ENCODE peak calls at places on chromosomes 11 and 22, in seven cellular contexts. One of them, this sample, is unnamed.

GRCh38 chr11:88543902-88544655 is 206.5 kb upstream of the CTSC start:
- DNase-seq in breast epithelium: peak; percentile 66
- DNase-seq in tibial artery: peak; percentile 79
- DNase-seq in dorsolateral prefrontal cortex: peak; percentile 27
- DNase-seq in cardiac fibroblast: peak; percentile 96
- DNase-seq in brain microvascular endothelial cell: peak; percentile 86
- DNase-seq in AG09309: peak; percentile 83
- DNase-seq in this sample: peak; percentile 34

GRCh38 chr11:121898913-121899312 is 217.1 kb downstream of the BLID start:
- DNase-seq in brain microvascular endothelial cell: no peak
- DNase-seq in tibial artery: no peak
- DNase-seq in breast epithelium: no peak
- DNase-seq in dorsolateral prefrontal cortex: no peak
- DNase-seq in cardiac fibroblast: no peak
- DNase-seq in AG09309: no peak
- DNase-seq in this sample: no peak

GRCh38 chr11:12099132-12099873 is 11.1 kb upstream of the MICAL2 start:
- DNase-seq in AG09309: no peak
- DNase-seq in cardiac fibroblast: no peak
- DNase-seq in breast epithelium: no peak
- DNase-seq in dorsolateral prefrontal cortex: no peak
- DNase-seq in tibial artery: no peak
- DNase-seq in brain microvascular endothelial cell: no peak
- DNase-seq in this sample: no peak

GRCh38 chr22:44495629-44496028 is 2.4 kb downstream of the RTL6 start:
- DNase-seq in cardiac fibroblast: no peak
- DNase-seq in tibial artery: no peak
- DNase-seq in breast epithelium: no peak
- DNase-seq in dorsolateral prefrontal cortex: no peak
- DNase-seq in AG09309: no peak
- DNase-seq in brain microvascular endothelial cell: no peak
- DNase-seq in this sample: no peak

GRCh38 chr11:7592706-7593105 is 78.9 kb downstream of the PPFIBP2 start:
- DNase-seq in tibial artery: peak; percentile 69
- DNase-seq in brain microvascular endothelial cell: no peak
- DNase-seq in cardiac fibroblast: peak; percentile 52
- DNase-seq in breast epithelium: peak; percentile 74
- DNase-seq in AG09309: peak; percentile 59
- DNase-seq in dorsolateral prefrontal cortex: no peak
- DNase-seq in this sample: no peak

GRCh38 chr22:17369553-17370035 is 334 bp downstream of the CECR2 start:
- DNase-seq in dorsolateral prefrontal cortex: peak; percentile 23
- DNase-seq in cardiac fibroblast: peak; percentile 52
- DNase-seq in brain microvascular endothelial cell: no peak
- DNase-seq in tibial artery: no peak
- DNase-seq in AG09309: no peak
- DNase-seq in breast epithelium: no peak
- DNase-seq in this sample: no peak

GRCh38 chr11:86443415-86443814 is 68.7 kb downstream of the CCDC81 start:
- DNase-seq in AG09309: no peak
- DNase-seq in breast epithelium: no peak
- DNase-seq in cardiac fibroblast: no peak
- DNase-seq in brain microvascular endothelial cell: no peak
- DNase-seq in tibial artery: no peak
- DNase-seq in dorsolateral prefrontal cortex: no peak
- DNase-seq in this sample: no peak

GRCh38 chr11:86116996-86117705 is 48.3 kb upstream of the PICALM start:
- DNase-seq in breast epithelium: no peak
- DNase-seq in tibial artery: no peak
- DNase-seq in AG09309: no peak
- DNase-seq in brain microvascular endothelial cell: peak; percentile 63
- DNase-seq in cardiac fibroblast: peak; percentile 77
- DNase-seq in dorsolateral prefrontal cortex: no peak
- DNase-seq in this sample: no peak

DNA sequence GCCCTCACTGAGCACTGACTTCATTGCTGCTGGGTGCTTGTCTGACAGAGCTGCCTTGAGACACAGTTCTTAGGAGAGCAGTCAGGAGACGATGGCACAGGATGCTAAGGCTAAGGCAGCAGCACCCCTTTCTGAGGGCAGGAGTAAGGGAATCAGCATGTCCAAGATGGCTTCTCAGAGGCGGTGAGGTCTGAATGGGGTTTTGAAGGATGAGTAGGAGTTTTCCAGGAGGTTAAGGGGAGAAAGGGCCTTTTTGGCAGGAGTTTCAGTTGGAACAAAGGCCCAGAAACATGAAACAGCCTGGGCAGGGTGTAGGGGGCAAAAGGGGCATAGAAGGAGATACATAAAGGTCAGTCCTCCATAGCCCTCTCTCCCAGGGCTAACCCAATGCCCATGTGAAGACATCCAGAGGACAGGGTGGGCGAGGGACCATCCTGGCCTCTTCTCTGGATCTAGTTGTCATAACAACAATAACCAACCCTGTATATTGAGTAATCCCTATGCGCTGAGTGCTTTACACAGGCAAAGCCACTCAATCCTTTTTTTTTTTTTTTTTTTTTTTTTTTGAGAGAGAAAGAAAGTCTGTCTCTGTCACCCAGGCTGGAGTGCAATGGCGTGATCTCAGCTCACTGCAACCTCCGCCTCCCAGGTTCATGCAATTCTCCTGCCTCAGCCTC is 19.0 kb downstream of the CYTH4 start:
- DNase-seq in brain microvascular endothelial cell: no peak
- DNase-seq in dorsolateral prefrontal cortex: no peak
- DNase-seq in breast epithelium: no peak
- DNase-seq in cardiac fibroblast: no peak
- DNase-seq in tibial artery: no peak
- DNase-seq in AG09309: no peak
- DNase-seq in this sample: no peak
- H3K4me3 ChIP-seq in brain microvascular endothelial cell: no peak overlapping the region
- H3K4me3 ChIP-seq in dorsolateral prefrontal cortex: no peak overlapping the region
- H3K4me3 ChIP-seq in breast epithelium: no peak overlapping the region
- H3K4me3 ChIP-seq in cardiac fibroblast: no peak overlapping the region
- H3K4me3 ChIP-seq in tibial artery: no peak overlapping the region
- H3K4me3 ChIP-seq in AG09309: no peak overlapping the region
- H3K4me3 ChIP-seq in this sample: peak overlapping the region; percentile 14

DNA sequence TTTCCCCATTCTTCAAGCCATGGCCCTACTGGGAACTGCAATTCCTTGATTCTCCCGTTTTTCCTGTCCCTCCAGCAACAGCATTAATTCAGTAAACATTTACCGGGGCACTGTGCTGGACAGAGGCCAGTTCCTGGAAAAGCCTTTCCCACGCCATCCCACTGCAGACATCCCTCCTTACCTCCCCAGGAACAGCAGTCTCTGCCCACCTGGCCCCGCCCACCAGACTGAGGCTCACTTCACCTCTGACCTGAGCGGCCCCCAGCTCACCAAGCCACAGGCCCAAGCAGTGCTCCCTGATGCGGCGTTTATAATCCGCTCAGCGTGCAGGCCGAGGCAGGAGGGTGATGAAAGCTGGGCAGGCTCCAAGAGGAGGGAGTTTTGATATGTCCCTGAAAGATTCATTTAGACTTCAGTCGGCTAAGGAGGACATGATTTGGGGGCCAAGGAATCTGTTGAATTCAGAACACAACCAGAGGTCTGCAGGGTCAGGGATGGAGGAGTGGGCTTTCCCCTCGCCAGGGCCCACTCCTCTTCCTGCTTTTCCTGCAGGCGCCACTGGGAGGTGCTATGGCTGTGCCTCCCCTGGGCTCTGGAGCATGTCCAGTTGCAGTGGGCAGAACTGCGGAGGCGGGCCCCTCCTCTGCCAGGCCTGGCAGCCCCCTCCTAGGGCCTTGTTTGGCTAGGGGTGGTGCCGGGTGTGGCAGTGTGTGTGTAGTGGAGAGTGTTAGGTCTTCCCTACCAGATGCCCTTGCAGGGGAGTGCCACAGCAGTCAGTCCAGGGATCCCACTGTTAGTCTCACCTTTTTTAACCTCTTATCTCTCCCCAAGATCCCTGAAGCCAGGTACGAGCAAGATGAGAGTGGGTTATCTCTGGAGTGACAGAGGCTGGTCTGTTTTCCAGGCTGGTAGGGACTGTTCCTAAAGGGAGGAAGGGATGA is 1.4 kb upstream of the TAGLN start:
- DNase-seq in AG09309: no peak
- DNase-seq in breast epithelium: peak; percentile 84
- DNase-seq in tibial artery: peak; percentile 61
- DNase-seq in dorsolateral prefrontal cortex: no peak
- DNase-seq in cardiac fibroblast: peak; percentile 57
- DNase-seq in brain microvascular endothelial cell: no peak
- DNase-seq in this sample: no peak
- H3K4me3 ChIP-seq in AG09309: no peak overlapping the region
- H3K4me3 ChIP-seq in breast epithelium: peak overlapping the region; percentile 57
- H3K4me3 ChIP-seq in tibial artery: peak overlapping the region; percentile 96
- H3K4me3 ChIP-seq in dorsolateral prefrontal cortex: no peak overlapping the region
- H3K4me3 ChIP-seq in cardiac fibroblast: no peak overlapping the region
- H3K4me3 ChIP-seq in brain microvascular endothelial cell: no peak overlapping the region
- H3K4me3 ChIP-seq in this sample: no peak overlapping the region

GRCh38 chr11:75554258-75555022 is 7.6 kb upstream of the SERPINH1 start:
- DNase-seq in breast epithelium: peak; percentile 70
- DNase-seq in dorsolateral prefrontal cortex: peak; percentile 92
- DNase-seq in tibial artery: peak; percentile 92
- DNase-seq in cardiac fibroblast: peak; percentile 100
- DNase-seq in brain microvascular endothelial cell: peak; percentile 99
- DNase-seq in AG09309: peak; percentile 99
- DNase-seq in this sample: no peak

GRCh38 chr11:75555079-75555811 is 6.8 kb upstream of the SERPINH1 start:
- DNase-seq in breast epithelium: no peak
- DNase-seq in brain microvascular endothelial cell: no peak
- DNase-seq in cardiac fibroblast: no peak
- DNase-seq in tibial artery: no peak
- DNase-seq in dorsolateral prefrontal cortex: no peak
- DNase-seq in AG09309: no peak
- DNase-seq in this sample: no peak

GRCh38 chr11:75557649-75558494 is 4.2 kb upstream of the SERPINH1 start:
- DNase-seq in tibial artery: peak; percentile 76
- DNase-seq in breast epithelium: peak; percentile 58
- DNase-seq in cardiac fibroblast: peak; percentile 92
- DNase-seq in brain microvascular endothelial cell: peak; percentile 88
- DNase-seq in dorsolateral prefrontal cortex: no peak
- DNase-seq in AG09309: peak; percentile 84
- DNase-seq in this sample: no peak

GRCh38 chr11:75553182-75553581 is 8.9 kb upstream of the SERPINH1 start:
- DNase-seq in breast epithelium: no peak
- DNase-seq in brain microvascular endothelial cell: no peak
- DNase-seq in tibial artery: no peak
- DNase-seq in cardiac fibroblast: no peak
- DNase-seq in dorsolateral prefrontal cortex: no peak
- DNase-seq in AG09309: no peak
- DNase-seq in this sample: no peak

DNA sequence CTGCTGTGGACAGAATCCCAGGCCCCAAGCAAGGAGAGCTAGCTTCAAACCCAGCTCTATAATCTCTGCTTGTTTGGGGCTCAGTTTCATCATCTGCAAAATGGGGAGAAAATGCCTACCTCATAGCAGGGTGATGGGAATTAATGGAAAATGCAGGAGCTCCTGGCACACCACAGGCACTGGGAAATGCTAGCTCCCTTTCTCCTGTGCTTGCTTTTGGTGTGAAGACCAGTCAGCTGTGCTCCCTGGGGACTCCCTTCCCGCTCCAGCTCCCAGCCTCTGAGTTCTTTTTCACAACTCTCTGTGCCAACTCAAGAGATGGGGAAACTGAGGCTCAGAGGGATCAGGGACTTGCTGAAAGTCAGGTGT is 8.2 kb upstream of the SERPINH1 start:
- DNase-seq in brain microvascular endothelial cell: no peak
- DNase-seq in tibial artery: no peak
- DNase-seq in dorsolateral prefrontal cortex: no peak
- DNase-seq in AG09309: no peak
- DNase-seq in breast epithelium: no peak
- DNase-seq in cardiac fibroblast: no peak
- DNase-seq in this sample: no peak
- H3K4me3 ChIP-seq in brain microvascular endothelial cell: no peak overlapping the region
- H3K4me3 ChIP-seq in tibial artery: peak overlapping the region; percentile 10
- H3K4me3 ChIP-seq in dorsolateral prefrontal cortex: peak overlapping the region; percentile 34
- H3K4me3 ChIP-seq in AG09309: no peak overlapping the region
- H3K4me3 ChIP-seq in breast epithelium: no peak overlapping the region
- H3K4me3 ChIP-seq in cardiac fibroblast: no peak overlapping the region
- H3K4me3 ChIP-seq in this sample: no peak overlapping the region

GRCh38 chr11:63768232-63769043 is at the start of gene ZFTA:
- DNase-seq in tibial artery: no peak
- DNase-seq in brain microvascular endothelial cell: peak; percentile 28
- DNase-seq in cardiac fibroblast: peak; percentile 62
- DNase-seq in dorsolateral prefrontal cortex: no peak
- DNase-seq in AG09309: no peak
- DNase-seq in breast epithelium: no peak
- DNase-seq in this sample: peak; percentile 47

GRCh38 chr11:63765688-63766241 is 2.8 kb downstream of the ZFTA start:
- DNase-seq in AG09309: no peak
- DNase-seq in dorsolateral prefrontal cortex: no peak
- DNase-seq in breast epithelium: no peak
- DNase-seq in cardiac fibroblast: no peak
- DNase-seq in tibial artery: no peak
- DNase-seq in brain microvascular endothelial cell: no peak
- DNase-seq in this sample: no peak

GRCh38 chr11:63767415-63768231 is 952 bp downstream of the ZFTA start:
- DNase-seq in AG09309: no peak
- DNase-seq in brain microvascular endothelial cell: peak; percentile 53
- DNase-seq in cardiac fibroblast: peak; percentile 86
- DNase-seq in dorsolateral prefrontal cortex: no peak
- DNase-seq in breast epithelium: no peak
- DNase-seq in tibial artery: peak; percentile 84
- DNase-seq in this sample: peak; percentile 22

GRCh38 chr11:63764712-63765631 is 3.6 kb downstream of the ZFTA start:
- DNase-seq in dorsolateral prefrontal cortex: no peak
- DNase-seq in brain microvascular endothelial cell: no peak
- DNase-seq in cardiac fibroblast: no peak
- DNase-seq in tibial artery: no peak
- DNase-seq in breast epithelium: no peak
- DNase-seq in AG09309: no peak
- DNase-seq in this sample: no peak

DNA sequence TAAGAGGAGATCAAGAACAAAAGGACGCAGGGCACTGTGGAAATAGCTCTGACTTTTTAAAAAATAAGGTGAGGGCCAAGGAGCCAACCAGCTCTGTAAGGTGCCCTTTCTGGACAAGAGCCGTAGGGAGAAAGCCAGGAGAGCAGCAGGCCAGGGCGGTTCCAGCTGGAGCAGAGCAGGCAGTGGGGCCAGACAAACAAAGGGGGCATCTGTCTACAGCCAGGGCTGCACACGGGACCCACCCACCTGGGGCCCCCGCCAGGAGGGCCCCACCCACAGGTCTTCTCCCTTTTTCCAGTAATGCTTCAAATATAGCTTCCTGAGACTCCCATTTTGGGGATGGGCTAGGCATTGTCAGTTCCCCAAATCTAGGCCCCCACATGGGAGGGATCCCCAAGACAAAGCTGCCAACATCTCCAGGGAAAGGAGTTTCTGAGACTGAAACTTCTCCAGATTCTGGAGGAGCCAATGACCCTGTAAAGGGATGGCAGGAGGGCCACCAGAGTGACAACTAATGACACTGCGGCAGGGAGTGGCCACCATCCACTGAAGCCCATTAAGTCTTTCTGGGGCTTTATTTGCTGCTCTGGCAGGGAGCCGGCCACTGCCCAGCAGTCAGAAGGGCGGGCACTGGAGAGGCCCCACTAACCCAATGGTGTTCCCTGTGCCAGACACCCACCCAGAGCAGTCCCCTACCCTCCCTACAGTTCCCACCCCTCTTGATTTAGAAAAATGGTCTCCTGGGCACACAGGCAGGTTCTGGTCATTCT is 1.9 kb downstream of the ZFTA start:
- DNase-seq in tibial artery: no peak
- DNase-seq in breast epithelium: no peak
- DNase-seq in dorsolateral prefrontal cortex: no peak
- DNase-seq in brain microvascular endothelial cell: no peak
- DNase-seq in cardiac fibroblast: no peak
- DNase-seq in AG09309: no peak
- DNase-seq in this sample: no peak
- H3K4me3 ChIP-seq in tibial artery: peak overlapping the region; percentile 94
- H3K4me3 ChIP-seq in breast epithelium: peak overlapping the region; percentile 90
- H3K4me3 ChIP-seq in dorsolateral prefrontal cortex: no peak overlapping the region
- H3K4me3 ChIP-seq in brain microvascular endothelial cell: peak overlapping the region; percentile 72
- H3K4me3 ChIP-seq in cardiac fibroblast: peak overlapping the region; percentile 78
- H3K4me3 ChIP-seq in AG09309: peak overlapping the region; percentile 92
- H3K4me3 ChIP-seq in this sample: no peak overlapping the region